ENCODE peak calls at places on chromosomes 13 and 19, in six cellular contexts. V is Right ventricle myocardium inferior; T is T-cell; H is activated CD8-positive, alpha-beta T cell treated with anti-CD3 and anti-CD28 coated beads, Interleukin-2, amount 10 ng/mL, durations not matched to agents 7 days and 5 days; O is activated CD8-positive, alpha-beta memory T cell treated with anti-CD3 and anti-CD28 coated beads, Interleukin-2, amount 10 ng/mL, durations not matched to agents 7 days and 5 days; Y is activated T-helper 17 cell treated with anti-CD3 and anti-CD28 coated beads, Interleukin-2, amount 50 U/mL, for 72 hours. U is an unnamed sample.
A peak's percentile ranks its signal among the peaks of the same experiment; 100 is the strongest.

GRCh38 chr13:105774739-105775460 is 760.6 kb downstream of the EFNB2 start:
- ATAC-seq in V (no peak), T (no peak), H (no peak), O (no peak), Y (no peak), U (no peak)

GRCh38 chr13:30730526-30730925 is 4.8 kb upstream of the ALOX5AP start:
- ATAC-seq in V (no peak), T (no peak), H (no peak), O (no peak), Y (no peak), U (no peak)

GRCh38 chr13:41496420-41497234 is 39.3 kb downstream of the RGCC start:
- ATAC-seq in V (no peak), T (no peak), H (no peak), O (no peak), Y (no peak), U (no peak)

GRCh38 chr19:46015080-46015960 is 7.5 kb downstream of the PGLYRP1 start:
- ATAC-seq in V (peak; percentile 46), T (peak; percentile 53), H (peak; percentile 48), O (peak; percentile 44), Y (peak; percentile 60), U (peak; percentile 44)

GRCh38 chr13:37039908-37040307 is 19.6 kb downstream of the SUPT20H start:
- ATAC-seq in V (no peak), T (no peak), H (no peak), O (no peak), Y (no peak), U (no peak)

GRCh38 chr13:45545686-45546409 is 69.7 kb downstream of the ERICH6B start:
- ATAC-seq in V (no peak), T (no peak), H (no peak), O (no peak), Y (no peak), U (no peak)

GRCh38 chr13:65112123-65113075 is 2117.7 kb downstream of the PCDH9 start:
- ATAC-seq in V (no peak), T (no peak), H (no peak), O (no peak), Y (no peak), U (no peak)

GRCh38 chr19:3098515-3099346 is 4.6 kb downstream of the GNA11 start:
- ATAC-seq in V (peak; percentile 75), T (peak; percentile 3), H (peak; percentile 47), O (peak; percentile 11), Y (no peak), U (peak; percentile 32)

GRCh38 chr13:30869491-30869890 is 36.6 kb upstream of the MEDAG start:
- ATAC-seq in V (peak; percentile 32), T (no peak), H (no peak), O (no peak), Y (no peak), U (no peak)

GRCh38 chr19:17069249-17069648 is 6.0 kb downstream of the HAUS8 start:
- ATAC-seq in V (no peak), T (no peak), H (no peak), O (no peak), Y (no peak), U (no peak)

GRCh38 chr13:39777527-39778061 is 122.1 kb downstream of the COG6 start:
- ATAC-seq in V (no peak), T (peak; percentile 44), H (peak; percentile 39), O (peak; percentile 58), Y (peak; percentile 85), U (no peak)

GRCh38 chr13:99316657-99317244 is 9.6 kb upstream of the GPR183 start:
- ATAC-seq in V (no peak), T (no peak), H (no peak), O (no peak), Y (no peak), U (no peak)

GRCh38 chr19:38592940-38593339 is 24.8 kb downstream of the MAP4K1 start:
- ATAC-seq in V (no peak), T (no peak), H (no peak), O (no peak), Y (no peak), U (no peak)

GRCh38 chr13:19910336-19911072 is 47.1 kb upstream of the ZMYM5 start:
- ATAC-seq in V (no peak), T (no peak), H (no peak), O (no peak), Y (no peak), U (no peak)

GRCh38 chr13:98584668-98585397 is 7.9 kb upstream of the STK24 start:
- ATAC-seq in V (no peak), T (no peak), H (no peak), O (no peak), Y (no peak), U (no peak)

GRCh38 chr19:51931921-51932320 is 4.6 kb downstream of the ZNF613 start:
- ATAC-seq in V (no peak), T (no peak), H (no peak), O (no peak), Y (no peak), U (no peak)

U was measured in gastroesophageal sphincter.